ENCODE peak calls at places on chromosomes 11 and 22, in six cellular contexts. K is H1, H is AG09319, R is Calu3, I is nephron progenitor cell, B is WTC11. L is an unnamed sample.

GRCh38 chr11:72985645-72986044 is 156.5 kb downstream of the FCHSD2 start:
- DNase-seq in B (no peak), R (no peak), K (no peak), H (no peak), I (no peak), L (no peak)

GRCh38 chr22:39181356-39181755 is 28.9 kb upstream of the CBX7 start:
- DNase-seq in K (no peak), I (no peak), H (no peak), R (no peak), B (no peak), L (no peak)

GRCh38 chr11:2944953-2945756 is 15.9 kb upstream of the PHLDA2 start:
- DNase-seq in B (peak; percentile 76), K (peak; percentile 80), H (peak; percentile 75), I (peak; percentile 66), R (no peak), L (no peak)

GRCh38 chr22:45506961-45507360 is 4.3 kb downstream of the FBLN1 start:
- DNase-seq in B (no peak), K (no peak), R (no peak), I (no peak), H (no peak), L (no peak)

GRCh38 chr22:45891996-45892621 is 84.9 kb downstream of the WNT7B start:
- DNase-seq in R (no peak), B (no peak), K (no peak), H (no peak), I (no peak), L (no peak)

GRCh38 chr22:44573451-44573850 is 75.4 kb upstream of the RTL6 start:
- DNase-seq in H (no peak), I (no peak), R (no peak), K (no peak), B (no peak), L (no peak)

GRCh38 chr11:121299417-121299816 is 6.8 kb downstream of the SC5D start:
- DNase-seq in H (no peak), B (no peak), K (no peak), R (no peak), I (no peak), L (no peak)

GRCh38 chr11:2818503-2818902 is 67.1 kb downstream of the CDKN1C start:
- DNase-seq in I (no peak), R (no peak), B (no peak), K (no peak), H (no peak), L (no peak)

GRCh38 chr22:47175151-47175760 is 412.8 kb downstream of the TBC1D22A start:
- DNase-seq in K (no peak), R (no peak), B (peak; percentile 7), H (no peak), I (no peak), L (no peak)

GRCh38 chr11:3200388-3201111 is 18.1 kb downstream of the MRGPRG start:
- DNase-seq in K (no peak), R (no peak), B (no peak), I (no peak), H (no peak), L (no peak)

GRCh38 chr22:22753526-22754267 is 109.3 kb downstream of the GGTLC2 start:
- DNase-seq in B (peak; percentile 83), K (peak; percentile 82), R (peak; percentile 91), H (no peak), I (peak; percentile 73), L (peak; percentile 51)

GRCh38 chr11:66407651-66408050 is 13.2 kb upstream of the NPAS4 start:
- DNase-seq in R (no peak), K (no peak), I (no peak), H (no peak), B (no peak), L (no peak)

DNA sequence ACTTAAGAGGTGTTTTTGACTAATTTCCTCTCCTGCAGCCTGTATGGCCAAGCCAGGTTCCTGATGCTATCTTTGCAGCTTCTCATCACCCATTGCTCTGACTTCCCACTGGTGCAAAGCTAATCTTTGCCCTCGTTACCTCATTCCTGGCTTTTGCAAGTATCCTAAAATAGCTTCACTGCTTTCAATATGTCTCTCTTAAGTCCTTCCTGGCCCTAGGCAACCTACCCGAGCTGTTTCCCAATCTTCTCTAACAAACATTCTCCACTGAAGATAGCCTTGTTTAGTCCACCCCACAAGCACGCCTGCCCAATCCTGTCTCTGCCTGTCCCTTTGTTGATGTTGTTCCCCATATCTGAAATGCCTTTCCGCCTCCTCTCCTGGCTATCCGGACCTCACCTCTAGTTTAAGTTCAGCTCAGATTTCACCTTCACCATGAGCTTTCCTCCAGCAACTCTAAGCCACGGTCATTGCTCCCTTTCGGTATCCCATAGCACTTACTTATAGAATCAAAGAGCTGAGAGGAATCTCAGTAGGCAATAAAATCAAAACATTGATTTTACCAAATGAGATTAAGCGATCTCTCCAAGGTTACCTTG is 30.1 kb upstream of the CECR2 start:
- DNase-seq in H (no peak), I (no peak), B (no peak), R (no peak), K (no peak), L (no peak)
- TF ChIP-seq CTCF in H (no peak), I (no peak), B (no peak), R (no peak), K (no peak), L (no peak)

GRCh38 chr11:69797156-69797555 is 22.0 kb upstream of the FGF4 start:
- DNase-seq in H (no peak), I (no peak), R (no peak), K (no peak), B (peak; percentile 34), L (no peak)
- TF ChIP-seq CTCF in H (no peak), I (no peak), R (no peak), K (peak; percentile 57), B (no peak), L (no peak)

GRCh38 chr11:62709262-62710000 is 2.0 kb downstream of the GNG3 start:
- DNase-seq in H (peak; percentile 92), B (peak; percentile 96), K (peak; percentile 93), R (peak; percentile 72), I (peak; percentile 91), L (peak; percentile 75)
- TF ChIP-seq CTCF in H (no peak), B (no peak), K (peak; percentile 1), R (no peak), I (no peak), L (no peak)

GRCh38 chr22:50502628-50503474 is 4.7 kb downstream of the LMF2 start:
- DNase-seq in K (no peak), R (no peak), H (no peak), I (no peak), B (no peak), L (no peak)

GRCh38 chr22:50502096-50502495 is 5.4 kb downstream of the LMF2 start:
- DNase-seq in H (no peak), B (no peak), K (no peak), I (no peak), R (no peak), L (no peak)

GRCh38 chr22:50497093-50497492 is 10.4 kb downstream of the LMF2 start:
- DNase-seq in B (no peak), I (no peak), K (no peak), R (peak; percentile 42), H (no peak), L (no peak)

GRCh38 chr22:50500452-50500851 is 7.0 kb downstream of the LMF2 start:
- DNase-seq in K (no peak), R (no peak), I (no peak), H (no peak), B (no peak), L (no peak)

GRCh38 chr22:50498322-50498861 is 9.1 kb downstream of the LMF2 start:
- DNase-seq in I (peak; percentile 71), B (peak; percentile 85), K (peak; percentile 87), R (peak; percentile 83), H (no peak), L (no peak)
- TF ChIP-seq CTCF in I (peak; percentile 56), B (peak; percentile 33), K (peak; percentile 88), R (peak; percentile 77), H (peak; percentile 66), L (peak; percentile 63)

GRCh38 chr11:85947431-85948272 is 92.5 kb downstream of the CCDC83 start:
- DNase-seq in H (peak; percentile 80), K (no peak), B (no peak), I (no peak), R (peak; percentile 43), L (no peak)

GRCh38 chr11:85945296-85945695 is 90.1 kb downstream of the CCDC83 start:
- DNase-seq in B (no peak), R (no peak), H (no peak), I (no peak), K (no peak), L (no peak)

GRCh38 chr11:85945788-85946187 is 90.6 kb downstream of the CCDC83 start:
- DNase-seq in B (no peak), I (no peak), R (no peak), K (no peak), H (no peak), L (no peak)

GRCh38 chr11:85948884-85949283 is 93.7 kb downstream of the CCDC83 start:
- DNase-seq in K (no peak), R (peak; percentile 41), B (no peak), H (no peak), I (no peak), L (no peak)

DNA sequence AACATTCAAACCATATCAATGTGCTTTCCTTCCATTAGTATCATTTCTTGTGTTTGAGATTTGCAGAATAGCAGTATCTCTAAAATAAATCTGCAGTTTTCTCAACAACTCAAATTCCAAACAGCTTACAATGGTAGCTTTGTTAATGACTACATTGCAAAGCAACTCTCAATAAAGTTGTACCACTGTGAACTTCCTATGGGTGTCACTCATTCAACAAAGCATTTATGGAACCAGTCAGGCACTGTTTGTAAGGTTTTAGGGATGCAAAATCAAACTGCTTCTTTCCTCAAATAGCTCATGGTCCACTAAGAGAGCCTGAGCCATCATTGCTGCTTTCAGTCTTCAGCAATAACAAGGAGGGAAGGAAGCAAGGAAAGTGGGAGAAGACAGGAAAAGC is 91.0 kb downstream of the CCDC83 start:
- DNase-seq in R (no peak), I (no peak), H (no peak), K (no peak), B (no peak), L (no peak)
- TF ChIP-seq CTCF in R (no peak), I (no peak), H (no peak), K (no peak), B (no peak), L (no peak)

GRCh38 chr11:46541593-46542371 is 52.0 kb downstream of the AMBRA1 start:
- DNase-seq in I (no peak), R (peak; percentile 75), H (no peak), B (no peak), K (no peak), L (no peak)
- TF ChIP-seq CTCF in I (no peak), R (no peak), H (no peak), B (no peak), K (no peak), L (peak; percentile 18)

GRCh38 chr22:31947296-31947695 is 3.0 kb downstream of the YWHAH start:
- DNase-seq in K (no peak), R (no peak), B (no peak), H (no peak), I (no peak), L (no peak)
- TF ChIP-seq CTCF in K (peak; percentile 32), R (no peak), B (no peak), H (peak; percentile 27), I (no peak), L (peak; percentile 58)

DNA sequence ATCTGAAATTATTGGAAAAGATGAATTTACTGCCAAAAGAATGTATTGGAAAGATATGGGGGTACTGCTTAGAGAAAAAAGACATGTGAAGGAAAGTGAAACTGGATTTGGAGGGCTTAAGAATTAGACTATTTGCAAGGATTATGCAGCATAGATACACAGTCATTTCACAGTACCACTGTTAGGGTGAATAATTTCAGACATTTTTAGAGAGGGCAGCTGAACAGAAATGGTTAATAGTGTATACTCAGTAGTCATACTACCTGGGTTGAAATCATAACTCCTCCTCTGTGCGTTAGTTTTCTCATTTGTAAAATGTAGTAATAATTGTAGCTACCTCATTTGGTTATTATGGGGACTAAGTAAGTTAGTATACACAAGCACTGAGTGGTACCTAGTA is 33.0 kb downstream of the GAS2 start:
- DNase-seq in K (no peak), R (no peak), B (no peak), I (no peak), H (no peak), L (no peak)
- TF ChIP-seq CTCF in K (no peak), R (no peak), B (no peak), I (no peak), H (no peak), L (no peak)

L was measured in D721Med.